ENCODE peak calls at places on chromosomes 12 and 14, in four cellular contexts. O is GM12878, W is transverse colon, R is cardiac fibroblast. L is an unnamed sample.

GRCh38 chr12:233615-233968 is 19.6 kb upstream of the SLC6A12 start:
- DNase-seq in R (no peak), W (no peak), O (no peak), L (no peak)

GRCh38 chr14:58747181-58747580 is 109.4 kb downstream of the DACT1 start:
- DNase-seq in R (peak), O (no peak), W (peak), L (no peak)

GRCh38 chr12:119931402-119931801 is 54.3 kb upstream of the CIT start:
- DNase-seq in O (no peak), R (no peak), W (no peak), L (no peak)

GRCh38 chr14:93329965-93330608 is 2.7 kb downstream of the BTBD7 start:
- DNase-seq in R (no peak), O (no peak), W (no peak), L (no peak)

GRCh38 chr12:119444462-119445044 is 110.0 kb downstream of the CCDC60 start:
- DNase-seq in O (peak), R (peak), W (peak), L (no peak)

GRCh38 chr12:111203969-111204368 is 164.9 kb downstream of the PHETA1 start:
- DNase-seq in O (no peak), W (no peak), R (no peak), L (no peak)

GRCh38 chr12:49868952-49869815 is 26.3 kb upstream of the BCDIN3D start:
- DNase-seq in O (no peak), R (peak), W (peak), L (peak)

GRCh38 chr12:52205584-52206308 is 13.9 kb upstream of the KRT80 start:
- DNase-seq in R (no peak), O (no peak), W (no peak), L (no peak)

GRCh38 chr14:69620211-69620611 is 8.8 kb downstream of the SUSD6 start:
- DNase-seq in W (no peak), O (no peak), R (no peak), L (no peak)

GRCh38 chr14:91250912-91251311 is 6.4 kb upstream of the GPR68 start:
- DNase-seq in R (no peak), O (no peak), W (no peak), L (no peak)

GRCh38 chr12:5480218-5480952 is 48.5 kb downstream of the NTF3 start:
- DNase-seq in R (no peak), W (no peak), O (no peak), L (no peak)

GRCh38 chr12:16112626-16113560 is 164.6 kb downstream of the SLC15A5 start:
- DNase-seq in R (peak), O (no peak), W (no peak), L (no peak)

GRCh38 chr14:54219281-54220121 is 177.3 kb upstream of the CDKN3 start:
- DNase-seq in R (no peak), O (no peak), W (no peak), L (no peak)

GRCh38 chr14:30005114-30005698 is 77.6 kb upstream of the PRKD1 start:
- DNase-seq in O (no peak), R (peak), W (no peak), L (no peak)

GRCh38 chr14:64715628-64716412 is 11.6 kb downstream of the PLEKHG3 start:
- DNase-seq in R (no peak), W (no peak), O (no peak), L (no peak)

GRCh38 chr12:124994435-124994975 is 1.1 kb downstream of the BRI3BP start:
- DNase-seq in O (no peak), W (peak), R (no peak), L (no peak)

GRCh38 chr12:27541031-27541719 is 17.2 kb downstream of the PPFIBP1 start:
- DNase-seq in W (no peak), O (no peak), R (no peak), L (no peak)

GRCh38 chr12:103765322-103765721 is 75.7 kb downstream of the NT5DC3 start:
- DNase-seq in R (no peak), O (no peak), W (no peak), L (no peak)

GRCh38 chr12:103771466-103771865 is 69.6 kb downstream of the NT5DC3 start:
- DNase-seq in R (peak), W (peak), O (no peak), L (no peak)

GRCh38 chr12:103766028-103766427 is 75.0 kb downstream of the NT5DC3 start:
- DNase-seq in W (no peak), R (no peak), O (no peak), L (no peak)

GRCh38 chr12:103769240-103769945 is 71.6 kb downstream of the NT5DC3 start:
- DNase-seq in R (no peak), W (no peak), O (no peak), L (no peak)

GRCh38 chr12:103768467-103769123 is 72.4 kb downstream of the NT5DC3 start:
- DNase-seq in O (no peak), W (no peak), R (no peak), L (no peak)
- TF ChIP-seq CTCF in O (no peak), W (no peak), R (no peak), L (peak)

DNA sequence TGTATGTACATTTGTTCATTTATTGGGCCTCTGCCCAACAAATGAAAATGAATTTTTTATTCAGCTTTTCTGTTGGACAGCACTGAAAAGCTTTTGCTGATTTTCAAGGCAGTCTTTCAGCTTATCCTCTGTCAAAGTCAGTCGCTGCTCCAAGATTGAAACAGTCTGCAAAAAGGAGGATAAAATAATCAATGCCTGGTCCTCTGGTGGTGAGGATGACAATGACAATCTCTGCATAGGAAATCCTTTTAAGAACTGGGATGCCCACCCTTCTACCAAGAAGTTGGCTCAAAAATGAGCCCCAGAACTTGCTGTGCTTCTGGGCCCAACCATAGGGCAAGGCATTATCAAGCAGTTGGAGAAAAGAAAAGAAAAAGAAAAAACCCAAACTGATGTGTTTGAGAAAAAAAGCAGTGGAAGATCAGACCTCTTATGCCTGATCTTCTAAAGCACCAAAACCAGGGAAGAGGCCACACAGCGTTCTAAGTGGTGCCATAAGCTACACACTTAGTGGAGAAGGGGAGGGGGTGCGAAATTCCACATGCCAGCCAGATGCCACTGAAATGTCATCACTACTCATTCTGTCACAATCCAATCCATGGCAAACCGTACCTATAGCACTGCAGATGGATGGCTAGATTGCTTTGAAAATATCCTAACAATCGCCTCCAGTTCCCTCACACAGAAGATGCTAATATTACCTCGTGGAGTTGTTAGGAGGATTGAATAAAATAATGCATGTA is 69.0 kb upstream of the DUSP6 start:
- DNase-seq in W (no peak), R (no peak), O (no peak), L (no peak)
- TF ChIP-seq CTCF in W (no peak), R (no peak), O (no peak), L (peak)

GRCh38 chr12:68042212-68042699 is 53.0 kb downstream of the IFNG-AS1 start:
- DNase-seq in R (peak), O (peak), W (no peak), L (no peak)
- TF ChIP-seq CTCF in R (no peak), O (peak), W (no peak), L (peak)

GRCh38 chr12:116673713-116674112 is 64.2 kb downstream of the SPRING1 start:
- DNase-seq in O (no peak), W (no peak), R (no peak), L (no peak)
- TF ChIP-seq CTCF in O (no peak), W (no peak), R (no peak), L (peak)

DNA sequence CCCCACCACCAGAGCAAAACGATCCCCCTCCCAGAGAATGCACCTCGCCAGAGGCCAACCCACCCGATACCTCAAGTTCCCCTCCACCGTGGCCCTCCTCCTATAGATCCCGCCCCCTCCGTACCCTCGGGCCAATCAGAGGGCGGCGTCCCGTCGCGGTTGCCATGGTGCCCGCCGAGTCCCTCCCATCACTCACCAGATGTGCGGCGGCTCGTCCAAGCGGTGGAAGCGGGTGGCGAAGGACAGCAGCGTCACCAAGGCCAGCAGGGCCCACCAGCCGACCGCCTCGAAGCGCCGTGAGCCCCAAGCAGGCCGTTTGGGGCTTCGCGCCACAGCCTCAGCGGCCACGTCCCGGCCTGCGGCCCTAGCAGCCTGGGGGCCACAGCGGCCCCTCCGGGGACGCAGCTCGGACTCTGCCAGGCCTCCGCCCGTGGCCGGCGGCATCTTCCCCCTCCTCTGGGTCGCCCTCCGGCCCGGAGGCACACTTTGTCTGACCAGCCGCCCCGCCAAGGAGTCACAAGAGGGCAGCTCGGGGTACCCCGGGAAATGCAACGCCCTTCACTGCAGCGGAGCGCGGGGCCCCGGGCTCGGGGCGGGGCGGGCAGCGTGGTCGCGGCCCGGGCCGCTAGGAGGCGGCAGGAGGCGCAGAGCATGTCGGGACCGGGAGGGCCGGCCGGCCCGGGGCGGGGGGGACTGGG is at the start of gene POMT2:
- DNase-seq in W (peak), O (peak), R (peak), L (peak)
- TF ChIP-seq CTCF in W (peak), O (peak), R (no peak), L (peak)

GRCh38 chr12:129076466-129077325 is 223.4 kb downstream of the GLT1D1 start:
- DNase-seq in R (no peak), O (no peak), W (no peak), L (no peak)
- TF ChIP-seq CTCF in R (no peak), O (no peak), W (no peak), L (no peak)

DNA sequence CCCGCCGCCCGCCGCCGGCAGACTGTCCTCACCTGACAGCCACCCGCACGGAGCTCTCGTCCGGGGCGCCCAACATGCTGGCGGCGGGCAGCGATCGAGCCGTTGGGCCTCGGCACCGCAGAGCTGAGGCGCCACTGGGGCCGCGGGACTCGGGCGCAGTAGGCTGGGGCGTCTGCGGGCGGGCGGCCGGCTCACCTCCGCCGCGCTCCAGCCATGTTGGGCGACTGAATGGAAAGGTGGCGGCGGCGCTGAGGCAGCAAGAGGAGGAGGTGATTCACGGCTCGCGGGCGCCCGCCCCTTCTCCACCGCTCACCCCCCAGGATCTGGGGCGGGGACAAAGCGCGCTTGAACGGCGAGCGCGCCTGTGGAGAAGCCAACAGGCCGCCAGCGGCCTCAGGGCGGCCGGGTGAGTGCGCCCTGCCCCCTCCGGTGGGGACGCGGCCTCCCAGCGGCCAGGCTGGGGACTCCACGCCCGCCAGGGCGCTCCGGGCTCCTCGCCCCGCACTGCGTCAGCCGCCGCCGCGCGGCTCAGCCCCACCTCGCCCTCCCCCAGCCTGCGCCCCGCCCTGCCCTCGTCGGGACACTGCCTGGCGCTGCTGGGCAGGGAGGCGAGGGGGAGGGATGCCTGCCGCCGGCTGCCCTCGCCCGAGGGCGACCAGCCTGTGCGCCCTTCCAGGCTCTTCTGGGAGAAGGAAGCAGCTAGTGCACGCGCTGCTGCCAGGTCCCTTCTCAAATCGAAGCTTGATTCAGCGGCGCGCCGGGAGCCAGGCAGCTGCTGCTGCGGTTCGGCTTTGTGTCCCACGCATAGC is at the start of gene KIF21A:
- DNase-seq in O (peak), W (peak), R (peak), L (peak)
- TF ChIP-seq CTCF in O (peak), W (peak), R (no peak), L (peak)

GRCh38 chr12:18160901-18161300 is 70.9 kb upstream of the RERGL start:
- DNase-seq in R (no peak), W (no peak), O (no peak), L (no peak)

GRCh38 chr12:18153826-18154225 is 63.8 kb upstream of the RERGL start:
- DNase-seq in W (no peak), R (no peak), O (no peak), L (no peak)

DNA sequence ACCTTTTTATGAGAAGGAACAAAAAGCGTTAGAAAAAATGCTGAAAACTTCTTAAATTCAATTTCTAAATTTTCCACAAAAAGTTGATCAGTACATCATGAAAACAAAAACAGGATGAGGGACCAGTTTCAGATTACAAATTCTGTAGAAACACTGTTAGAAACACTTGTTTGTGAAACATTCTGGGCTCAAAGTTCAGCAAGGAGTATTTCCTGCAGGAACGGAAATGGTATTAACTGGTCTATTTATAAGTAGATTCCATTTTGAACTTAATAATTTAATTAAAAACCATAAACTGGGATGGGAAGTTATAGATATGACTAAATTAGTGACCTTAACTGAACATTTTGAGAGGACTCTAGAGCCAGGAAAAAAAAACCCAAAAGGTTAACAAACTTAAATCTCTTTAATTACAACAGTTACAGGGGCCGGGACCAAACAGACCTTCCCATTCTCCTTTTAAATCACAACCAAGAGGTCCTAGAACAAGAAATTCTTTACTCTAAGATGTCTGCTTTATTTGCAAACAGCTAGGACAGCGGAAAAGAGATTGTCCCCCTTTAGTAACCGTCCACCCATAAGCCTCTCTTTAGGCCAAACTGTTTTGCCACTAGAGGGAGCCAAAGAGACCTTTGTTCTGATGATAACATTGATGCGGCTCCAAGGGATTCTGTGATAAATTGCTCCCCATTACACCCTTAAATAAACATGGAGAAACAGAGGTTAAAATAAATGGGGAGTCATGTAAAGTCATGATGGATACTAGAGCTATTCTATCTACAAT is 69.0 kb upstream of the RERGL start:
- DNase-seq in O (no peak), W (no peak), R (peak), L (no peak)
- TF ChIP-seq CTCF in O (peak), W (peak), R (peak), L (peak)

GRCh38 chr12:113305281-113305856 is 29.5 kb downstream of the SLC8B1 start:
- DNase-seq in R (no peak), W (no peak), O (no peak), L (no peak)

GRCh38 chr12:113306382-113306781 is 28.5 kb downstream of the SLC8B1 start:
- DNase-seq in R (no peak), O (no peak), W (no peak), L (no peak)

GRCh38 chr12:113314121-113314529 is 20.8 kb downstream of the SLC8B1 start:
- DNase-seq in O (no peak), W (no peak), R (no peak), L (no peak)

GRCh38 chr12:113315358-113315757 is 19.6 kb downstream of the SLC8B1 start:
- DNase-seq in W (no peak), R (no peak), O (no peak), L (no peak)

GRCh38 chr12:113310489-113310888 is 24.4 kb downstream of the SLC8B1 start:
- DNase-seq in O (no peak), R (no peak), W (no peak), L (no peak)
- TF ChIP-seq CTCF in O (no peak), R (no peak), W (no peak), L (no peak)